ENCODE peak calls at places on chromosomes 16 and 17, in six cellular contexts. One of them, this sample, is unnamed.

GRCh38 chr17:78707016-78707415 is 75.1 kb downstream of the CYTH1 start:
- DNase-seq in retina: no peak
- DNase-seq in left cardiac atrium: no peak
- DNase-seq in H54: no peak
- DNase-seq in SHP77: no peak
- DNase-seq in fibroblast of mammary gland: no peak
- DNase-seq in this sample: no peak

GRCh38 chr17:28612936-28613872 is 781 bp downstream of the RSKR start:
- DNase-seq in fibroblast of mammary gland: peak; percentile 30
- DNase-seq in retina: peak; percentile 44
- DNase-seq in SHP77: peak; percentile 42
- DNase-seq in H54: no peak
- DNase-seq in left cardiac atrium: no peak
- DNase-seq in this sample: no peak

GRCh38 chr16:12625068-12625467 is 178.6 kb downstream of the CPPED1 start:
- DNase-seq in fibroblast of mammary gland: no peak
- DNase-seq in SHP77: no peak
- DNase-seq in retina: no peak
- DNase-seq in H54: no peak
- DNase-seq in left cardiac atrium: no peak
- DNase-seq in this sample: no peak

GRCh38 chr17:36949461-36949927 is 740 bp downstream of the AATF start:
- DNase-seq in fibroblast of mammary gland: peak; percentile 50
- DNase-seq in SHP77: no peak
- DNase-seq in left cardiac atrium: no peak
- DNase-seq in H54: no peak
- DNase-seq in retina: no peak
- DNase-seq in this sample: no peak

GRCh38 chr17:55444471-55445441 is 23.1 kb upstream of the MMD start:
- DNase-seq in fibroblast of mammary gland: peak; percentile 45
- DNase-seq in retina: no peak
- DNase-seq in H54: no peak
- DNase-seq in SHP77: no peak
- DNase-seq in left cardiac atrium: no peak
- DNase-seq in this sample: peak; percentile 79

GRCh38 chr16:10984509-10984908 is 40.1 kb downstream of the CLEC16A start:
- DNase-seq in retina: no peak
- DNase-seq in fibroblast of mammary gland: peak; percentile 80
- DNase-seq in SHP77: no peak
- DNase-seq in H54: no peak
- DNase-seq in left cardiac atrium: no peak
- DNase-seq in this sample: peak; percentile 70

GRCh38 chr17:43316522-43317142 is 82.2 kb upstream of the ARL4D start:
- DNase-seq in retina: peak; percentile 39
- DNase-seq in fibroblast of mammary gland: no peak
- DNase-seq in left cardiac atrium: no peak
- DNase-seq in H54: no peak
- DNase-seq in SHP77: no peak
- DNase-seq in this sample: no peak

GRCh38 chr17:41367426-41368075 is 2.1 kb downstream of the KRT33B start:
- DNase-seq in retina: no peak
- DNase-seq in SHP77: no peak
- DNase-seq in left cardiac atrium: no peak
- DNase-seq in H54: peak; percentile 76
- DNase-seq in fibroblast of mammary gland: peak; percentile 23
- DNase-seq in this sample: no peak

GRCh38 chr17:63430223-63430622 is 15.9 kb downstream of the CYB561 start:
- DNase-seq in left cardiac atrium: no peak
- DNase-seq in H54: no peak
- DNase-seq in fibroblast of mammary gland: no peak
- DNase-seq in retina: no peak
- DNase-seq in SHP77: no peak
- DNase-seq in this sample: no peak

GRCh38 chr16:55643161-55643970 is 12.4 kb upstream of the SLC6A2 start:
- DNase-seq in SHP77: no peak
- DNase-seq in H54: no peak
- DNase-seq in left cardiac atrium: no peak
- DNase-seq in retina: no peak
- DNase-seq in fibroblast of mammary gland: peak; percentile 10
- DNase-seq in this sample: no peak

GRCh38 chr16:68719993-68720489 is 17.1 kb upstream of the CDH1 start:
- DNase-seq in retina: no peak
- DNase-seq in left cardiac atrium: no peak
- DNase-seq in fibroblast of mammary gland: no peak
- DNase-seq in H54: no peak
- DNase-seq in SHP77: no peak
- DNase-seq in this sample: no peak

GRCh38 chr17:47265983-47266541 is 12.4 kb downstream of the ITGB3 start:
- DNase-seq in retina: no peak
- DNase-seq in H54: no peak
- DNase-seq in left cardiac atrium: no peak
- DNase-seq in fibroblast of mammary gland: peak; percentile 94
- DNase-seq in SHP77: no peak
- DNase-seq in this sample: peak; percentile 76

GRCh38 chr17:3815122-3815521 is 14.1 kb upstream of the ITGAE start:
- DNase-seq in H54: no peak
- DNase-seq in SHP77: no peak
- DNase-seq in retina: no peak
- DNase-seq in left cardiac atrium: no peak
- DNase-seq in fibroblast of mammary gland: no peak
- DNase-seq in this sample: no peak

GRCh38 chr17:77802811-77803220 is 155.7 kb upstream of the TNRC6C start:
- DNase-seq in H54: no peak
- DNase-seq in left cardiac atrium: peak; percentile 52
- DNase-seq in SHP77: peak; percentile 38
- DNase-seq in retina: peak; percentile 94
- DNase-seq in fibroblast of mammary gland: no peak
- DNase-seq in this sample: peak; percentile 18

GRCh38 chr17:80596760-80597608 is 52.3 kb downstream of the RPTOR start:
- DNase-seq in left cardiac atrium: no peak
- DNase-seq in SHP77: no peak
- DNase-seq in H54: peak; percentile 63
- DNase-seq in retina: no peak
- DNase-seq in fibroblast of mammary gland: peak; percentile 33
- DNase-seq in this sample: no peak

GRCh38 chr17:17098426-17099035 is 56.3 kb downstream of the MPRIP start:
- DNase-seq in left cardiac atrium: peak; percentile 65
- DNase-seq in retina: no peak
- DNase-seq in fibroblast of mammary gland: no peak
- DNase-seq in SHP77: no peak
- DNase-seq in H54: no peak
- DNase-seq in this sample: no peak

GRCh38 chr16:77938913-77939312 is 83.4 kb upstream of the CLEC3A start:
- DNase-seq in fibroblast of mammary gland: no peak
- DNase-seq in SHP77: no peak
- DNase-seq in retina: no peak
- DNase-seq in left cardiac atrium: no peak
- DNase-seq in H54: no peak
- DNase-seq in this sample: no peak

GRCh38 chr17:5527647-5528250 is 41.4 kb downstream of the MIS12 start:
- DNase-seq in SHP77: no peak
- DNase-seq in retina: no peak
- DNase-seq in H54: no peak
- DNase-seq in left cardiac atrium: no peak
- DNase-seq in fibroblast of mammary gland: no peak
- DNase-seq in this sample: no peak

GRCh38 chr17:6995500-6996255 is at the start of gene ALOX12:
- DNase-seq in left cardiac atrium: peak; percentile 47
- DNase-seq in fibroblast of mammary gland: no peak
- DNase-seq in SHP77: no peak
- DNase-seq in H54: no peak
- DNase-seq in retina: peak; percentile 61
- DNase-seq in this sample: peak; percentile 55

GRCh38 chr16:30927789-30928378 is 4.5 kb downstream of the FBXL19 start:
- DNase-seq in left cardiac atrium: peak; percentile 56
- DNase-seq in SHP77: peak; percentile 82
- DNase-seq in H54: peak; percentile 73
- DNase-seq in retina: peak; percentile 67
- DNase-seq in fibroblast of mammary gland: peak; percentile 39
- DNase-seq in this sample: peak; percentile 58